ENCODE peak calls at places on chromosomes 16 and 17, in six cellular contexts. S is mesenteric fat pad; I is RCC 7860; D is activated CD4-positive, CD25-positive, alpha-beta regulatory T cell; A is AG04450; W is CD8-positive, alpha-beta memory T cell. U is an unnamed sample.

GRCh38 chr17:9424071-9424640 is 151.5 kb downstream of the STX8 start:
- DNase-seq in I (no peak), A (no peak), W (no peak), D (no peak), S (no peak), U (no peak)

GRCh38 chr16:65015577-65015976 is 106.3 kb downstream of the CDH11 start:
- DNase-seq in I (no peak), S (no peak), D (no peak), W (no peak), A (no peak), U (no peak)

GRCh38 chr17:151886-152859 is 14.8 kb downstream of the SCGB1C2 start:
- DNase-seq in D (no peak), W (no peak), A (no peak), I (peak), S (peak), U (no peak)

GRCh38 chr17:41707803-41708669 is 4.1 kb upstream of the GAST start:
- DNase-seq in S (no peak), D (no peak), A (no peak), I (no peak), W (no peak), U (no peak)

GRCh38 chr17:5785343-5785742 is 201.0 kb upstream of the NLRP1 start:
- DNase-seq in A (no peak), W (no peak), S (no peak), D (no peak), I (peak), U (no peak)

GRCh38 chr16:11354733-11355574 is 9.7 kb downstream of the RMI2 start:
- DNase-seq in A (peak), S (no peak), I (no peak), D (peak), W (peak), U (no peak)

GRCh38 chr17:40450175-40450574 is 6.9 kb downstream of the IGFBP4 start:
- DNase-seq in A (no peak), I (no peak), S (no peak), D (no peak), W (peak), U (peak)

GRCh38 chr17:1629647-1630310 is 1.1 kb upstream of the SLC43A2 start:
- DNase-seq in S (no peak), A (no peak), W (peak), I (peak), D (peak), U (peak)

GRCh38 chr16:2704166-2704982 is 15.7 kb downstream of the PRSS27 start:
- DNase-seq in S (no peak), I (no peak), D (no peak), W (no peak), A (no peak), U (no peak)

U was measured in neural progenitor cell.